ENCODE peak calls at places on chromosomes 5 and 9, in four cellular contexts. B is chondrocyte; T is psoas muscle; C is effector memory CD8-positive, alpha-beta T cell. R is an unnamed sample.

GRCh38 chr5:179475211-179475840 is 75.0 kb upstream of the RUFY1 start:
- DNase-seq in B (no peak), T (no peak), C (no peak), R (no peak)

GRCh38 chr5:57675236-57675635 is 192.6 kb upstream of the ACTBL2 start:
- DNase-seq in B (no peak), T (no peak), C (no peak), R (no peak)

GRCh38 chr9:120392711-120393110 is 187.3 kb downstream of the CDK5RAP2 start:
- DNase-seq in B (no peak), T (no peak), C (no peak), R (no peak)

GRCh38 chr9:108675708-108676107 is 180.1 kb downstream of the ACTL7B start:
- DNase-seq in B (no peak), T (no peak), C (no peak), R (no peak)

GRCh38 chr9:3507395-3508077 is 18.3 kb downstream of the RFX3 start:
- DNase-seq in B (no peak), T (no peak), C (no peak), R (no peak)

GRCh38 chr9:114276908-114277821 is 45.7 kb upstream of the ORM1 start:
- DNase-seq in B (peak), T (peak), C (no peak), R (peak)

GRCh38 chr5:178439411-178440162 is 150.6 kb downstream of the COL23A1 start:
- DNase-seq in B (no peak), T (no peak), C (no peak), R (no peak)

GRCh38 chr5:133245191-133246052 is 193.6 kb downstream of the HSPA4 start:
- DNase-seq in B (peak), T (no peak), C (no peak), R (peak)

GRCh38 chr9:69455311-69455710 is 130.3 kb downstream of the ENTREP1 start:
- DNase-seq in B (no peak), T (no peak), C (no peak), R (no peak)

GRCh38 chr9:75855509-75855908 is 35.0 kb upstream of the PCSK5 start:
- DNase-seq in B (no peak), T (no peak), C (no peak), R (no peak)

GRCh38 chr9:104740596-104740995 is 6.9 kb upstream of the NIPSNAP3A start:
- DNase-seq in B (no peak), T (no peak), C (no peak), R (peak)

GRCh38 chr5:72076901-72077300 is 30.4 kb upstream of the MAP1B start:
- DNase-seq in B (no peak), T (no peak), C (no peak), R (no peak)

GRCh38 chr5:142716963-142717362 is 31.1 kb upstream of the FGF1 start:
- DNase-seq in B (no peak), T (no peak), C (peak), R (no peak)

GRCh38 chr5:14256756-14257393 is 113.7 kb downstream of the TRIO start:
- DNase-seq in B (no peak), T (no peak), C (no peak), R (no peak)

GRCh38 chr9:95116002-95116819 is 201.3 kb downstream of the FANCC start:
- DNase-seq in B (no peak), T (no peak), C (no peak), R (no peak)

GRCh38 chr5:112923148-112923917 is 1.3 kb upstream of the REEP5 start:
- DNase-seq in B (no peak), T (no peak), C (peak), R (no peak)

GRCh38 chr9:7089391-7089790 is 331.6 kb downstream of the KDM4C start:
- DNase-seq in B (no peak), T (no peak), C (no peak), R (no peak)

GRCh38 chr9:127143920-127144465 is 21.6 kb upstream of the ANGPTL2 start:
- DNase-seq in B (peak), T (no peak), C (no peak), R (no peak)

GRCh38 chr5:61534481-61535267 is 202.6 kb downstream of the ZSWIM6 start:
- DNase-seq in B (no peak), T (no peak), C (no peak), R (no peak)

GRCh38 chr5:159890141-159890540 is 26.1 kb upstream of the ADRA1B start:
- DNase-seq in B (no peak), T (no peak), C (no peak), R (no peak)

GRCh38 chr5:61768692-61769281 is 436.7 kb downstream of the ZSWIM6 start:
- DNase-seq in B (no peak), T (no peak), C (no peak), R (peak)

GRCh38 chr5:1335540-1336095 is 9.3 kb downstream of the CLPTM1L start:
- DNase-seq in B (peak), T (peak), C (no peak), R (no peak)

GRCh38 chr5:78008356-78008967 is 232.3 kb upstream of the TBCA start:
- DNase-seq in B (no peak), T (no peak), C (no peak), R (no peak)

GRCh38 chr5:83085106-83085505 is 7.8 kb downstream of the XRCC4 start:
- DNase-seq in B (no peak), T (no peak), C (no peak), R (no peak)

GRCh38 chr5:111820072-111820471 is 63.1 kb upstream of the NREP start:
- DNase-seq in B (no peak), T (no peak), C (no peak), R (no peak)

GRCh38 chr5:5340206-5340729 is 82.2 kb upstream of the ICE1 start:
- DNase-seq in B (no peak), T (peak), C (no peak), R (peak)

GRCh38 chr5:73540192-73540591 is 25.2 kb downstream of the ANKRA2 start:
- DNase-seq in B (no peak), T (no peak), C (no peak), R (peak)

GRCh38 chr9:127962278-127962677 is 18.5 kb downstream of the EEIG1 start:
- DNase-seq in B (no peak), T (no peak), C (no peak), R (no peak)

GRCh38 chr9:32566770-32567169 is 6.2 kb downstream of the NDUFB6 start:
- DNase-seq in B (no peak), T (no peak), C (no peak), R (no peak)

R was measured in PC-9.